ENCODE peak calls at places on chromosomes 13 and 19, in eight cellular contexts. I is HepG2, Q is fibroblast of lung, M is HCT116, V is hepatocyte, B is neural progenitor cell, Y is PC-9, W is GM23248. U is an unnamed sample.

GRCh38 chr13:30978981-30979956 is 46.8 kb downstream of the TEX26 start:
- DNase-seq in V (peak; percentile 30), I (peak; percentile 16), M (peak; percentile 38), Q (no peak), Y (no peak), W (peak; percentile 26), B (peak; percentile 83), U (peak; percentile 5)

GRCh38 chr19:5036733-5037681 is 68.1 kb downstream of the KDM4B start:
- DNase-seq in V (no peak), Y (no peak), M (no peak), I (no peak), Q (peak; percentile 85), W (peak; percentile 90), B (no peak), U (peak; percentile 74)

GRCh38 chr13:30802953-30803478 is 67.7 kb downstream of the ALOX5AP start:
- DNase-seq in Y (no peak), V (peak; percentile 87), M (peak; percentile 60), Q (peak; percentile 65), I (peak; percentile 39), W (peak; percentile 93), B (peak; percentile 91), U (peak; percentile 74)

GRCh38 chr19:11673608-11674041 is 65.1 kb downstream of the ZNF823 start:
- DNase-seq in V (peak; percentile 81), M (no peak), I (peak; percentile 68), Y (no peak), W (peak; percentile 90), Q (peak; percentile 47), B (peak; percentile 91), U (peak; percentile 81)

GRCh38 chr13:110538632-110539031 is 22.9 kb downstream of the RAB20 start:
- DNase-seq in W (no peak), Y (no peak), V (no peak), Q (no peak), M (no peak), I (no peak), B (no peak), U (no peak)

GRCh38 chr19:10727599-10728250 is 9.8 kb downstream of the DNM2 start:
- DNase-seq in B (no peak), Y (no peak), V (no peak), Q (no peak), W (peak; percentile 33), I (no peak), M (no peak), U (no peak)

GRCh38 chr13:95723428-95723827 is 46.5 kb downstream of the DNAJC3 start:
- DNase-seq in V (no peak), M (no peak), Q (no peak), W (no peak), Y (no peak), B (no peak), I (no peak), U (no peak)

GRCh38 chr13:30429721-30430694 is 7.7 kb downstream of the UBE2L5 start:
- DNase-seq in Q (peak; percentile 95), W (peak; percentile 96), M (peak; percentile 60), Y (peak; percentile 85), B (no peak), I (no peak), V (peak; percentile 58), U (peak; percentile 81)

GRCh38 chr19:41951686-41952172 is 7.4 kb downstream of the RABAC1 start:
- DNase-seq in W (peak; percentile 59), B (peak; percentile 85), Q (peak; percentile 47), M (peak; percentile 59), Y (no peak), I (peak; percentile 58), V (peak; percentile 87), U (peak; percentile 56)

GRCh38 chr13:89688908-89689307 is 1658.6 kb upstream of the MIR17HG start:
- DNase-seq in Y (no peak), W (no peak), M (no peak), B (peak; percentile 12), V (no peak), Q (peak; percentile 6), I (no peak), U (no peak)

GRCh38 chr19:34904846-34905527 is 21.7 kb upstream of the ZNF30 start:
- DNase-seq in V (no peak), M (no peak), Q (no peak), B (peak; percentile 48), Y (no peak), I (no peak), W (no peak), U (no peak)
- TF ChIP-seq EZH2 in V (no peak), M (no peak), Q (no peak), B (peak; percentile 89), Y (no peak), I (no peak), W (no peak), U (peak; percentile 39)

DNA sequence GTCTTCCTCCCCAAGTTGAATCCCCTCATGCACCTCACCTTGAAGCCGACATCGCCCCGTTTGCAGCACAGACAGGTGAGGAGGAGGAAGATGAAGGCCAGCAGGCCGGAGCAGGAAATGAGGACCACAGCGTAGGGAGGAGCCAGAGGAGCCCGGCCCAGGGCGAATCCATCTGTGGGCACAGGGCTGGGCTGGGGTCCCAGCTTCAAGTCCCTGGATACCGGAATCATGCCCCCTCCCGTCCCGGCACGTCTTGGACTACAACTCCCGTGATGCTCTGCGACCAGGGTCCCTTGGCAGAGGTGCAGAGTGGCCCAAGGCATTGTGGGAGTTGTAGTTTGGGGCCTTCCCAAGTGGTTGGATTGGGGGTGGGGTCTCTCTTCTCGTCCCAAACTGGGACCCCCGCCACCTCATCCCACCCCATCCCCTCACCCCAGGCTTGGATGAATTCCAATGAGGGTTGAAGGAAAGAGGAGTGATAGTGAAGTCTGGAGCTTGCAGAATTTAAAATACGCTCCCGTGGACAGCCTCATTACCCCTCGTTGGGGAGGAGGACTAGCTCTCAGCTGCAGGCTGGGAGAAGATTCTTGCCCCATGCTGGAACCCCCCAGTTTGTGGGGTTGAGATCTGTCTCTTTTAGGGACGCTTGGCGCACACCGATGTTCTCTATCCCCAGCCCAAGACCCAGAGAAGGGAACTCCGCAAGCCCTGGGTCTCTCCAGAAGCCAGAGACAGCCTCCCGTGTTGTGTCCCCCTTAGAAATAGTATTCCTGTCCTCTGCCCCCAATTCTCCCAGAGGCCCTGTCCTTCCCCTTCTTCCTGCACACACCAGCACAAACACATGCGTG is 990 bp downstream of the LMTK3 start:
- DNase-seq in I (no peak), W (peak; percentile 73), Q (peak; percentile 33), Y (peak; percentile 52), V (peak; percentile 78), M (no peak), B (peak; percentile 87), U (peak; percentile 43)
- TF ChIP-seq EZH2 in I (no peak), W (peak; percentile 60), Q (peak; percentile 66), Y (no peak), V (no peak), M (no peak), B (no peak), U (no peak)

GRCh38 chr19:3932931-3933810 is at the start of gene NMRK2:
- DNase-seq in I (no peak), M (no peak), Q (no peak), Y (no peak), W (no peak), V (peak; percentile 51), B (peak; percentile 57), U (no peak)
- TF ChIP-seq EZH2 in I (no peak), M (no peak), Q (peak; percentile 64), Y (no peak), W (no peak), V (peak; percentile 57), B (peak; percentile 65), U (peak; percentile 58)

DNA sequence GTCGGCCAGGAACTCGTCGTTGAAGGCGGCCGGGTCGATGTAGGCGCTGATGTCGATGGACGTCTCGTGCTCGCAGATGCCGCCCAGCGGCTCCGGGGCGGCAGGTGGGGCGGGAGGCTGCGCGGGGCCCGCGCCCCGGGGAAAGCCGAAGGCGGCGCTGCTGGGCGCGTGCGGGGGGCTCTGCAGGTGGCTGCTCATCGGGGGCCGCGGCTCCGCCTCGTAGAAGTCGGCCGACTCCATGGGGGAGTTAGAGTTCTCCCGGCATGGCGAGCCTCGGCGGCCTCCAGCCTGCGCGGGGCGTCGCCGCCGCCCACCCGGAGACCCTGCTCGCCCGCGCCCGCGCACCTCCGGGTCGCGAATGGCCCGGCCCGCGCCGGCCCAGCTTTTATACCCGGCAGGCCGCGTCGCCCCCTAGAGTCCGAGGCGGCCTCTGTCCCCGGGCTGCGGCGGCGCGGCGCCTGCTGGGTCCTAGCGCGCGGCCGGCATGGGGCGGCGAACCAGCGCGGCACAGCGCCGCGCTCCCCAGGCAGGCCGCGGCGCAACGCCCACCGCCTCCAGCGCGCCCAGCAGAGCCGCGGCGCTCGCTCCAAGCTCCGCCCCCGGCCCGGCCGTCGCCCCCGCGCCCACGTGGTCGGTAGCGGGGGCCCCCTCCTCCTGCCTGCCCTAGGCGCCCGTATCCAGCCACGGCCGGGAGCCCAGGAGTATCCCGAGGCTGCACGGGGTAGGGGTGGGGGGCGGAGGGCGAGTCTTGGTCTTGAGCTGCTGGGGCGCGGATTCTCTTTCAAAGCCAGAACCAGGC is at the start of gene CEBPA:
- DNase-seq in B (peak; percentile 96), V (peak; percentile 97), Q (peak; percentile 74), Y (peak; percentile 64), I (peak; percentile 78), W (peak; percentile 93), M (peak; percentile 70), U (peak; percentile 60)
- TF ChIP-seq EZH2 in B (peak; percentile 12), V (no peak), Q (peak; percentile 67), Y (no peak), I (no peak), W (peak; percentile 21), M (no peak), U (peak; percentile 38)

DNA sequence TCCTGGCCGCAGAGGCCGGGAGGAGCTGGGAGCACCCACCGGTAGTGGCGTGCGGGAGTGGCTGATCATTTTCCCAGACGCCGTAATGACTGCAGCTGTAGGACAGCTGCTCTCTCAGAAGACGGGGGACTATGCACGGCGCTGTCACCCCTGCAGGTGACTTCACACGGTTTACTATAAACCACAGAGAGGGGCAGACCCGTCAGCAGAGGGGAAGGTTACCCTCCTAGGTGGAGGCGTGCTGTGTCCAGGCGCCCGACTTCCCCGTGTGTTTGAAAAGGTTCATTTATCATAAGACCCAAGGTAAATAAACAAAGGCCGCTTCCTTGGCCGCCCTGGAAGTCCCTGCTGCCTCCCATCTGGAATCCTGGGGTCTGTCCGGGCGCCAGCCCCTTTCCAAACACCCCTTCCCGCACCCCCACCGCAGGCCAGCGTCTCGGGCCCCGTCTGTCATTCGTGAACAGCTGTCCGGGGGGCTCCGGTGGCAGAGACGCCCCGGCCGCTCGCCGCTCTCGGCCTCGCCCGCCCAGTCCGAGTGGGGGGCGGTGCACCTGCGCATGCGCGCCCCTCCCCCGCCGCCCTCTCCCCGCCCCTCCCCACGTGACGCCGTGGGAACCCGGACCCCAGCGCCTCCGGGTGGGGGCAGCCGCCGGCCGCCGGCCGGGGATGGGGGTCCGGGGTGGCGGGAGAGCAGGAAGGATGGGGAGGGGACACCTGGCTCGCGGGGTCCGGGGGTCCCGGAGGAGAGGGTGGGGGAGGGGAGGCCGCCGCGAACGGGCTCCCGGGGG is 915 bp downstream of the SHC2 start:
- DNase-seq in V (peak; percentile 92), I (peak; percentile 59), M (no peak), B (peak; percentile 82), Q (peak; percentile 27), W (peak; percentile 36), Y (no peak), U (peak; percentile 63)
- TF ChIP-seq EZH2 in V (no peak), I (no peak), M (no peak), B (no peak), Q (peak; percentile 82), W (peak; percentile 91), Y (no peak), U (peak; percentile 72)

GRCh38 chr13:33678906-33679657 is 138.9 kb upstream of the RFC3 start:
- DNase-seq in B (no peak), Y (peak; percentile 48), W (peak; percentile 79), V (peak; percentile 79), Q (peak; percentile 84), I (peak; percentile 97), M (no peak), U (peak; percentile 95)
- TF ChIP-seq EZH2 in B (no peak), Y (no peak), W (no peak), V (no peak), Q (no peak), I (no peak), M (no peak), U (no peak)

GRCh38 chr13:67855837-67856238 is 625.7 kb upstream of the PCDH9 start:
- DNase-seq in Y (no peak), Q (peak; percentile 29), I (no peak), M (no peak), W (no peak), V (no peak), B (no peak), U (no peak)
- TF ChIP-seq EZH2 in Y (no peak), Q (no peak), I (no peak), M (no peak), W (no peak), V (no peak), B (no peak), U (no peak)